ENCODE peak calls at places on chromosomes 7 and 10, in five cellular contexts. T, Q, P, S and A are unnamed samples.

GRCh38 chr10:102287991-102288390 is 42.7 kb downstream of the GBF1 start:
- DNase-seq in T (no peak), Q (no peak), P (no peak), S (no peak), A (no peak)

GRCh38 chr10:126350216-126350992 is 37.9 kb downstream of the ADAM12 start:
- DNase-seq in T (no peak), Q (no peak), P (no peak), S (peak; percentile 38), A (no peak)

GRCh38 chr10:79149662-79150443 is 81.1 kb downstream of the ZMIZ1 start:
- DNase-seq in T (peak; percentile 59), Q (no peak), P (peak; percentile 36), S (peak; percentile 89), A (peak; percentile 56)

GRCh38 chr10:91653214-91653875 is 20.5 kb upstream of the PPP1R3C start:
- DNase-seq in T (no peak), Q (no peak), P (no peak), S (peak; percentile 34), A (no peak)

GRCh38 chr7:128954830-128955797 is 17.4 kb downstream of the IRF5 start:
- DNase-seq in T (no peak), Q (no peak), P (peak; percentile 76), S (peak; percentile 29), A (no peak)

GRCh38 chr10:106320876-106321275 is 843.6 kb downstream of the SORCS1 start:
- DNase-seq in T (no peak), Q (no peak), P (no peak), S (no peak), A (no peak)

GRCh38 chr10:96276426-96276825 is 5.1 kb upstream of the BLNK start:
- DNase-seq in T (no peak), Q (no peak), P (no peak), S (no peak), A (no peak)

GRCh38 chr7:110922906-110923305 is 168.0 kb upstream of the LRRN3 start:
- DNase-seq in T (no peak), Q (no peak), P (no peak), S (peak; percentile 45), A (no peak)

GRCh38 chr7:142516038-142516501 is 233.2 kb upstream of the PRSS1 start:
- DNase-seq in T (no peak), Q (peak; percentile 4), P (peak; percentile 67), S (peak; percentile 70), A (peak; percentile 85)

GRCh38 chr10:122176232-122176865 is 94.7 kb upstream of the BTBD16 start:
- DNase-seq in T (no peak), Q (no peak), P (no peak), S (no peak), A (no peak)